ENCODE peak calls at places on chromosomes 12 and 14, in four cellular contexts. R is ELR, J is AG08395, G is IMR-90. B is an unnamed sample.

GRCh38 chr14:94237983-94238382 is 55.1 kb downstream of the SERPINA10 start:
- DNase-seq in R (no peak), J (no peak), G (no peak), B (no peak)

GRCh38 chr12:93322784-93323183 is 54.9 kb upstream of the NUDT4 start:
- DNase-seq in R (peak), J (peak), G (peak), B (peak)

GRCh38 chr12:122079532-122080081 is 1.1 kb downstream of the MLXIP start:
- DNase-seq in R (peak), J (no peak), G (no peak), B (peak)

GRCh38 chr12:118356809-118357326 is 15.8 kb downstream of the TAOK3 start:
- DNase-seq in R (peak), J (peak), G (peak), B (no peak)

GRCh38 chr12:99479149-99479548 is 168.4 kb upstream of the GARIN6 start:
- DNase-seq in R (no peak), J (no peak), G (no peak), B (no peak)

GRCh38 chr14:91228112-91229004 is 16.1 kb downstream of the GPR68 start:
- DNase-seq in R (peak), J (no peak), G (peak), B (peak)

GRCh38 chr12:105659355-105660075 is 329.0 kb downstream of the C12orf75 start:
- DNase-seq in R (no peak), J (no peak), G (no peak), B (no peak)

GRCh38 chr14:73764881-73765280 is 50.7 kb upstream of the PNMA1 start:
- DNase-seq in R (no peak), J (no peak), G (no peak), B (peak)

GRCh38 chr12:101608301-101609133 is 13.7 kb downstream of the MYBPC1 start:
- DNase-seq in R (no peak), J (no peak), G (no peak), B (no peak)

GRCh38 chr14:90505531-90505930 is 108.7 kb downstream of the CALM1 start:
- DNase-seq in R (no peak), J (no peak), G (no peak), B (no peak)

GRCh38 chr12:64373204-64373603 is 17.4 kb downstream of the C12orf56 start:
- DNase-seq in R (no peak), J (no peak), G (no peak), B (no peak)

GRCh38 chr14:103213331-103213730 is 90.1 kb downstream of the TNFAIP2 start:
- DNase-seq in R (no peak), J (no peak), G (no peak), B (no peak)

GRCh38 chr12:38138225-38139221 is 178.1 kb upstream of the ALG10B start:
- DNase-seq in R (peak), J (peak), G (peak), B (peak)

GRCh38 chr12:124311292-124312109 is 16.6 kb downstream of the RFLNA start:
- DNase-seq in R (no peak), J (no peak), G (no peak), B (no peak)

GRCh38 chr12:64203775-64204174 is 18.3 kb downstream of the KICS2 start:
- DNase-seq in R (no peak), J (no peak), G (no peak), B (no peak)

GRCh38 chr14:49621114-49621881 is 699 bp downstream of the MGAT2 start:
- DNase-seq in R (peak), J (peak), G (peak), B (peak)

GRCh38 chr12:9951026-9951652 is 19.0 kb upstream of the CLEC2A start:
- DNase-seq in R (no peak), J (peak), G (no peak), B (no peak)

GRCh38 chr12:131101703-131102492 is 148.2 kb downstream of the ADGRD1 start:
- DNase-seq in R (no peak), J (no peak), G (no peak), B (no peak)

GRCh38 chr12:130818381-130819247 is 20.4 kb downstream of the STX2 start:
- DNase-seq in R (peak), J (peak), G (no peak), B (peak)

B was measured in Daoy.